ENCODE peak calls at places on chromosomes 3 and 15, in four cellular contexts. S, Q, T and C are unnamed samples.

GRCh38 chr3:189966843-189967242 is 153.9 kb downstream of the P3H2 start:
- DNase-seq in T (no peak), Q (no peak), S (no peak), C (no peak)

GRCh38 chr3:64166584-64167155 is 58.6 kb downstream of the PRICKLE2 start:
- DNase-seq in S (no peak), Q (no peak), T (no peak), C (no peak)

GRCh38 chr3:99638244-99638948 is at the start of gene COL8A1:
- DNase-seq in T (no peak), S (no peak), Q (no peak), C (no peak)

GRCh38 chr15:67242665-67243064 is 11.8 kb downstream of the AAGAB start:
- DNase-seq in S (no peak), Q (peak; percentile 57), T (no peak), C (no peak)

GRCh38 chr3:114231616-114232015 is 5.8 kb downstream of the ZNF80 start:
- DNase-seq in T (no peak), Q (no peak), S (peak; percentile 33), C (no peak)

GRCh38 chr3:64108281-64108680 is 85.0 kb upstream of the PSMD6 start:
- DNase-seq in Q (no peak), S (no peak), T (no peak), C (no peak)

GRCh38 chr3:46845860-46846623 is 17.2 kb downstream of the MYL3 start:
- DNase-seq in Q (peak; percentile 86), S (peak; percentile 79), T (no peak), C (peak; percentile 55)

GRCh38 chr3:197317250-197317963 is 19.0 kb upstream of the DLG1 start:
- DNase-seq in S (no peak), T (no peak), Q (peak; percentile 31), C (no peak)

GRCh38 chr15:85748729-85749128 is 46.0 kb downstream of the KLHL25 start:
- DNase-seq in T (no peak), S (no peak), Q (no peak), C (no peak)

GRCh38 chr15:70792171-70792573 is 28.8 kb upstream of the UACA start:
- DNase-seq in T (peak; percentile 77), Q (no peak), S (no peak), C (no peak)

GRCh38 chr3:32045091-32045964 is 61.1 kb upstream of the GPD1L start:
- DNase-seq in T (peak; percentile 59), S (no peak), Q (peak; percentile 3), C (no peak)

GRCh38 chr3:63724987-63725386 is 72.5 kb downstream of the SNTN start:
- DNase-seq in T (no peak), S (no peak), Q (no peak), C (no peak)

GRCh38 chr3:19903649-19904048 is 30.4 kb downstream of the EFHB start:
- DNase-seq in Q (no peak), T (no peak), S (no peak), C (no peak)

DNA sequence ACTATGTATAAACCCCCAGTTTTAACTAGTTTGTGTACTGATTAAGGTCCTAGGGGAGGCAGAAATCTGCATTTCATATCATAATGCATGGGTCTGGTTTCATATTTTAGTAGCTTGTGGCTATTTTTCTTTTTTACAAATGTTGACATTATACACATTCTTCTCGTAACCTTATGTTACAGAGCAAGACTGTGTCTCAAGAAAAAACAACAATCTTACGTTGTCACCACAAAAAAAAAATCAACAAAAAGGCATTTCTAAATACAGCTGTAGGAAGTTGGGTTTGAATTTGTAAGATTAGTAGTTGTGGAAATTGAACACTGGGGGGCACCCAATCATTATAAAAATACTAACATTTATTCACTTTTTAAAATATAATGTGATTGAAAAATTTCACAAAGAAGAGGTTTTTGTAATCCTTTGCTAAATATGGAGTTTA is 17.9 kb downstream of the SERP1 start:
- DNase-seq in S (no peak), Q (peak; percentile 29), T (no peak), C (no peak)
- TF ChIP-seq CTCF in S (peak; percentile 58), Q (no peak), T (no peak), C (peak; percentile 67)

DNA sequence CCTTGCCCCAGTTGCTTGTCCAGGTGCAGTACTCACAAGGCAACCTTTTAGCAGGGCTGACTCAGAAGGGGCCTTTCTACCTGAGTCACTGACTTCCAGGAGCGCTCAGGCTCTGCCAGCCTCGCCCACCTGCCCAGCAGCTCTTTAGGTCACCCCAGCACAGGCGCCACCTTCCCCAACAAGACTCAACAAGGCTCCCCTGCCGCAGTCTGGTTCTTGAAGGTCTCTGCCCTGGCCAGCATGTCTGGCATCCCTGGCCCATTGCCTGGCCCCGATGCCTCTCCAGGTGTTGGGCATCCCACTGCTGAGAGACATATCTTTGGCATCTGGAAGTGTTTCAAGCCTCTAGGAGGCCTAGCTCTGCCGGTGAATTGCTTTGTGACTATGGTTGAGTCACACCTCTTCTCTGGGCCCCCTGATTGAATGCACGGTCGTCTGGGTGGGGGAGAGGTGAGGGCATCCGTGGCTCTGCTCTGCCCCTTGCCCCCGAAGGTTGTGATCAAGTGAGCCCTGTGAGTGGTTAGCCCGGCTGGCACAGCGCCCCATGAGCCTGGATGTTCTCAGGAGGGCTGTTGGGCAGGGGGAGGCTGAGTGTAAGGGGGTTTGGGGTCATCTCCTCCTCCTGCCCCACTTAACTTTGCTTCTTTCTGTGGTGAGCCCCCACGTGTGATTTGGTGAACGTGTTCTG is 21.6 kb downstream of the SNX33 start:
- DNase-seq in S (no peak), Q (no peak), T (no peak), C (no peak)
- TF ChIP-seq CTCF in S (no peak), Q (no peak), T (no peak), C (no peak)

GRCh38 chr3:14216257-14217048 is 37.8 kb downstream of the LSM3 start:
- DNase-seq in S (peak; percentile 48), Q (peak; percentile 90), T (no peak), C (no peak)
- TF ChIP-seq CTCF in S (no peak), Q (peak; percentile 72), T (peak; percentile 45), C (peak; percentile 44)

GRCh38 chr3:10504161-10505049 is 981 bp downstream of the ATP2B2 start:
- DNase-seq in Q (no peak), T (no peak), S (no peak), C (no peak)
- TF ChIP-seq CTCF in Q (no peak), T (no peak), S (no peak), C (no peak)

GRCh38 chr3:70753572-70753971 is 441.1 kb upstream of the MDFIC2 start:
- DNase-seq in S (no peak), Q (peak; percentile 1), T (no peak), C (no peak)
- TF ChIP-seq CTCF in S (no peak), Q (no peak), T (no peak), C (no peak)

DNA sequence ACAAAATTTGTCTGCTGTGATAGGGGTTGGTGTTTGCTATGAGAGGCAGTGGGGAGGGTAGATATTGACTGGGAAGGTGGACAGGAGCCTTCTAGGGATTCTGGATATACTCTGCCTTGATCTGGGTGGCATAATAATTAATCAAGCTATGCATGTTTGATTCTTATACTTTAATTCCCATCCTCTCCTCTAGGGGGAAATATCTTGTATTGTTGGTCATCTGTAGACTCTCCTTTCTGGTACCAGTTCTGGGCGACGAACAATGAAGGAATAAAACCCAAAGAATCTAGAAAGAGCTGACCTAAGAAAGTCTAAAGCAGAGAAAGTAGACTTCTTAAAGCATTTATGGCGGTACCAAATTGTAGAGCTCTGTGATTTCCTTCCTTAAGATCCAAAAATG is 198.2 kb upstream of the STRIT1 start:
- DNase-seq in Q (no peak), S (no peak), T (no peak), C (no peak)
- TF ChIP-seq CTCF in Q (no peak), S (no peak), T (peak; percentile 12), C (no peak)

GRCh38 chr3:56042326-56042951 is 425.8 kb downstream of the ERC2 start:
- DNase-seq in T (peak; percentile 13), Q (peak; percentile 34), S (no peak), C (no peak)
- TF ChIP-seq CTCF in T (peak; percentile 50), Q (peak; percentile 23), S (no peak), C (no peak)

DNA sequence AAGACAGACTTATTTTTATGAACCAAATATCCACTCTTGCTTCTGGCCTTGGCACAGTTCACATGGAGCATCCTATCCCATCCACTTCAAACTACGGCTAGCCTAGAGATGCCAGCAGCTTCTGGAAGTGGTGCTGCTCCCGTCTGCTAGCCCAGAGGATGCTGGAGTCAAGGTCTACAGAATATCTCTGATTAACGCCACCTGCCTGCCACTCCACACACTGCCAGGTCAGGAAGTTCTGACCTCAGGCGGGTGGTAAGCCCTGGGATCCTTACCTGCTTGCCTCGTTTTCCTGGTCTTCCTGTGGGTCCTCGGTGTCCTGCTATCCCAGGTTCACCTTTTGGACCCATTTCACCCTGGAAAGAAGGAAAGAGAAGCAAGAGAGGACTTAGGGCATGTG is 42.9 kb downstream of the EAF1 start:
- DNase-seq in T (no peak), Q (no peak), S (no peak), C (no peak)
- TF ChIP-seq CTCF in T (no peak), Q (no peak), S (no peak), C (no peak)